ENCODE peak calls at places on chromosomes 13 and 19, in seven cellular contexts. I is LHCN-M2; K is A549; J is activated CD4-positive, alpha-beta T cell treated with anti-CD3 and anti-CD28 coated beads for 24 hours; C is T-helper 9 cell; T is stimulated activated CD8-positive, alpha-beta memory T cell treated with anti-CD3 and anti-CD28 coated beads, Interleukin-4, amount 100 ng/mL, for 4 hours; M is GM12865. U is an unnamed sample.

GRCh38 chr13:85266771-85267170 is 532.4 kb downstream of the SLITRK6 start:
- DNase-seq in K (no peak), C (no peak), T (no peak), J (no peak), M (no peak), I (no peak), U (no peak)

GRCh38 chr19:38263696-38264485 is 482 bp upstream of the SPINT2 start:
- DNase-seq in J (peak; percentile 45), K (peak; percentile 87), C (peak; percentile 60), T (peak; percentile 71), I (no peak), M (peak; percentile 20), U (peak; percentile 78)

GRCh38 chr13:36430247-36431203 is 1.8 kb upstream of the CCNA1 start:
- DNase-seq in T (no peak), K (no peak), C (no peak), J (no peak), M (no peak), I (no peak), U (no peak)

GRCh38 chr19:55258476-55258827 is 365 bp downstream of the PPP6R1 start:
- DNase-seq in T (no peak), M (peak; percentile 42), J (no peak), K (no peak), C (peak; percentile 39), I (no peak), U (no peak)

GRCh38 chr13:42549555-42549941 is 24.4 kb upstream of the TNFSF11 start:
- DNase-seq in M (no peak), T (no peak), J (no peak), C (no peak), I (no peak), K (no peak), U (no peak)

GRCh38 chr19:41364546-41365391 is 820 bp upstream of the B9D2 start:
- DNase-seq in C (no peak), T (no peak), K (no peak), M (peak; percentile 42), I (no peak), J (no peak), U (peak; percentile 22)

GRCh38 chr19:49861127-49861526 is 6.2 kb downstream of the PNKP start:
- DNase-seq in I (no peak), J (no peak), K (peak; percentile 63), M (peak; percentile 4), C (no peak), T (no peak), U (no peak)

GRCh38 chr19:14072535-14073231 is at the start of gene MISP3:
- DNase-seq in J (no peak), C (no peak), T (no peak), K (peak; percentile 49), I (no peak), M (peak; percentile 52), U (peak; percentile 39)

GRCh38 chr19:18439910-18440237 is 1.9 kb upstream of the ISYNA1 start:
- DNase-seq in M (no peak), C (no peak), T (no peak), I (no peak), J (no peak), K (no peak), U (no peak)

GRCh38 chr19:7506385-7507328 is 9.2 kb upstream of the ZNF358 start:
- DNase-seq in K (peak; percentile 99), J (no peak), T (no peak), I (peak; percentile 68), M (peak; percentile 68), C (no peak), U (peak; percentile 94)

GRCh38 chr19:19067276-19068072 is 3.7 kb downstream of the SLC25A42 start:
- DNase-seq in I (peak; percentile 32), C (no peak), T (no peak), J (no peak), K (no peak), M (no peak), U (no peak)

GRCh38 chr19:3057275-3057714 is 5.0 kb downstream of the TLE5 start:
- DNase-seq in T (no peak), I (peak; percentile 49), M (no peak), K (peak; percentile 62), C (no peak), J (no peak), U (no peak)

GRCh38 chr13:67574320-67575233 is 344.4 kb upstream of the PCDH9 start:
- DNase-seq in K (no peak), M (no peak), C (no peak), J (no peak), I (peak; percentile 66), T (no peak), U (peak; percentile 0)

GRCh38 chr19:29666634-29667389 is 1.6 kb downstream of the PLEKHF1 start:
- DNase-seq in T (no peak), K (no peak), M (peak; percentile 36), I (peak; percentile 60), J (no peak), C (no peak), U (peak; percentile 69)

GRCh38 chr13:49395416-49396277 is 48.2 kb downstream of the CAB39L start:
- DNase-seq in J (no peak), K (no peak), T (no peak), I (no peak), C (no peak), M (no peak), U (no peak)

GRCh38 chr13:48902421-48902820 is 73.3 kb upstream of the FNDC3A start:
- DNase-seq in T (no peak), M (no peak), C (no peak), K (no peak), I (peak; percentile 65), J (no peak), U (peak; percentile 26)

GRCh38 chr19:42555801-42556200 is 27.5 kb upstream of the CEACAM1 start:
- DNase-seq in J (no peak), C (no peak), T (no peak), K (no peak), M (no peak), I (no peak), U (no peak)

GRCh38 chr13:23202383-23202782 is 21.6 kb downstream of the SGCG start:
- DNase-seq in M (no peak), C (no peak), T (no peak), I (no peak), J (no peak), K (no peak), U (no peak)

GRCh38 chr19:17244618-17245534 is 843 bp downstream of the NR2F6 start:
- DNase-seq in K (no peak), T (no peak), I (no peak), J (no peak), C (no peak), M (no peak), U (no peak)

GRCh38 chr13:109204252-109204651 is 574.8 kb downstream of the MYO16 start:
- DNase-seq in I (no peak), C (no peak), K (no peak), M (no peak), T (no peak), J (no peak), U (no peak)

GRCh38 chr19:2302319-2303208 is 5.4 kb downstream of the LINGO3 start:
- DNase-seq in T (no peak), K (no peak), J (no peak), I (no peak), M (no peak), C (no peak), U (peak; percentile 48)

GRCh38 chr19:53394522-53394973 is 401 bp upstream of the ZNF765 start:
- DNase-seq in I (peak; percentile 72), C (no peak), T (no peak), J (no peak), K (no peak), M (peak; percentile 2), U (peak; percentile 81)

GRCh38 chr19:6568010-6568411 is 22.9 kb downstream of the CD70 start:
- DNase-seq in K (peak; percentile 59), I (no peak), M (no peak), J (no peak), T (no peak), C (no peak), U (no peak)

GRCh38 chr19:49150944-49151243 is 4.3 kb downstream of the HRC start:
- DNase-seq in I (no peak), J (no peak), C (no peak), M (no peak), T (no peak), K (no peak), U (no peak)

GRCh38 chr19:18379803-18380747 is 5.9 kb upstream of the GDF15 start:
- DNase-seq in K (peak; percentile 99), I (no peak), M (no peak), J (no peak), C (no peak), T (no peak), U (peak; percentile 67)

GRCh38 chr13:75635621-75636338 is at the start of gene LMO7:
- DNase-seq in I (peak; percentile 55), J (no peak), C (peak; percentile 46), T (peak; percentile 12), K (peak; percentile 25), M (peak; percentile 12), U (peak; percentile 76)

GRCh38 chr19:9149976-9150375 is 9.8 kb downstream of the ZNF317 start:
- DNase-seq in J (no peak), K (no peak), I (no peak), M (no peak), T (no peak), C (no peak), U (no peak)

GRCh38 chr19:4732680-4733114 is 9.1 kb upstream of the DPP9 start:
- DNase-seq in K (peak; percentile 68), C (peak; percentile 29), I (peak; percentile 58), T (no peak), M (peak; percentile 77), J (no peak), U (peak; percentile 67)

GRCh38 chr13:110799246-110800236 is 86.0 kb downstream of the ING1 start:
- DNase-seq in M (no peak), T (no peak), I (peak; percentile 71), K (no peak), J (no peak), C (no peak), U (peak; percentile 64)

GRCh38 chr19:17560205-17560595 is 4.8 kb downstream of the COLGALT1 start:
- DNase-seq in T (no peak), J (no peak), C (no peak), M (no peak), I (no peak), K (peak; percentile 76), U (peak; percentile 79)

GRCh38 chr19:46515879-46516350 is 20.2 kb upstream of the PNMA8B start:
- DNase-seq in K (peak; percentile 71), T (no peak), I (peak; percentile 45), J (no peak), M (peak; percentile 38), C (no peak), U (peak; percentile 48)

GRCh38 chr13:60753641-60754040 is 356.6 kb downstream of the TDRD3 start:
- DNase-seq in J (no peak), T (no peak), K (no peak), I (no peak), C (no peak), M (no peak), U (no peak)

GRCh38 chr19:313169-313987 is 22.2 kb upstream of the PLPP2 start:
- DNase-seq in I (no peak), T (no peak), M (no peak), K (no peak), J (no peak), C (no peak), U (no peak)

GRCh38 chr19:19820774-19821315 is 705 bp downstream of the ZNF506 start:
- DNase-seq in I (no peak), K (no peak), C (no peak), T (no peak), M (peak; percentile 33), J (no peak), U (peak; percentile 7)

GRCh38 chr19:54952591-54953344 is 5.4 kb upstream of the NLRP7 start:
- DNase-seq in T (no peak), M (no peak), C (no peak), I (peak; percentile 5), K (peak; percentile 46), J (no peak), U (peak; percentile 69)

GRCh38 chr13:49125964-49126363 is 94.2 kb upstream of the MLNR start:
- DNase-seq in J (no peak), C (no peak), M (no peak), I (no peak), K (no peak), T (no peak), U (no peak)

GRCh38 chr13:79485014-79485441 is 4.1 kb downstream of the NDFIP2 start:
- DNase-seq in T (no peak), C (no peak), I (peak; percentile 73), J (no peak), K (peak; percentile 87), M (no peak), U (peak; percentile 22)

GRCh38 chr13:76383671-76384461 is 502.3 kb downstream of the KCTD12 start:
- DNase-seq in C (no peak), I (peak; percentile 96), T (no peak), J (no peak), M (no peak), K (peak; percentile 10), U (peak; percentile 86)